ENCODE peak calls at places on chromosomes 11 and 22, in ten cellular contexts. Y is iris pigment epithelial cell; L is NCI-H1105 treated with DMSO at 0.1 percent for 48 hours; O is KG1; J is NT2/D1; R is GM19239; X is activated CD8-positive, alpha-beta memory T cell treated with anti-CD3 and anti-CD28 coated beads for 4 hours; N is C1 segment of cervical spinal cord; F is GM12865; H is NCI-H345. B is an unnamed sample.

GRCh38 chr11:115244314-115244713 is 259.9 kb downstream of the CADM1 start:
- DNase-seq in Y (no peak), L (no peak), O (no peak), J (no peak), R (no peak), X (no peak), N (no peak), F (no peak), H (no peak), B (no peak)

GRCh38 chr11:59183768-59184167 is 11.8 kb downstream of the DTX4 start:
- DNase-seq in Y (peak), L (no peak), O (no peak), J (no peak), R (no peak), X (no peak), N (no peak), F (no peak), H (no peak), B (no peak)

GRCh38 chr11:2675540-2675939 is 24.3 kb downstream of the KCNQ1OT1 start:
- DNase-seq in Y (no peak), L (no peak), O (no peak), J (no peak), R (no peak), X (no peak), N (no peak), F (no peak), H (no peak), B (no peak)

GRCh38 chr22:39472570-39473556 is 16.1 kb downstream of the MGAT3 start:
- DNase-seq in Y (peak), L (no peak), O (no peak), J (no peak), R (peak), X (no peak), N (no peak), F (peak), H (peak), B (no peak)

GRCh38 chr22:17783317-17783716 is 9.0 kb upstream of the BID start:
- DNase-seq in Y (no peak), L (no peak), O (no peak), J (no peak), R (no peak), X (no peak), N (no peak), F (no peak), H (no peak), B (no peak)

GRCh38 chr22:44026066-44026629 is 2.0 kb downstream of the PARVB start:
- DNase-seq in Y (no peak), L (no peak), O (no peak), J (no peak), R (no peak), X (no peak), N (peak), F (peak), H (no peak), B (no peak)

GRCh38 chr22:22458896-22459588 is 49.5 kb downstream of the ZNF280B start:
- DNase-seq in Y (peak), L (no peak), O (no peak), J (no peak), R (no peak), X (no peak), N (no peak), F (no peak), H (no peak), B (no peak)

GRCh38 chr11:118524356-118524755 is 2.9 kb upstream of the TTC36 start:
- DNase-seq in Y (no peak), L (no peak), O (no peak), J (no peak), R (no peak), X (no peak), N (no peak), F (no peak), H (no peak), B (no peak)

GRCh38 chr11:131696584-131697120 is 326.2 kb downstream of the NTM start:
- DNase-seq in Y (no peak), L (peak), O (no peak), J (no peak), R (no peak), X (no peak), N (no peak), F (no peak), H (no peak), B (no peak)

GRCh38 chr11:64868904-64869570 is 9.4 kb downstream of the EHD1 start:
- DNase-seq in Y (peak), L (no peak), O (no peak), J (no peak), R (no peak), X (no peak), N (no peak), F (peak), H (no peak), B (peak)

GRCh38 chr11:112797653-112798293 is 163.4 kb upstream of the NCAM1 start:
- DNase-seq in Y (peak), L (no peak), O (no peak), J (no peak), R (peak), X (no peak), N (peak), F (peak), H (no peak), B (peak)

GRCh38 chr11:67027943-67028542 is 5.1 kb downstream of the SYT12 start:
- DNase-seq in Y (no peak), L (no peak), O (no peak), J (no peak), R (no peak), X (no peak), N (no peak), F (peak), H (no peak), B (no peak)

GRCh38 chr22:46063861-46064235 is 86.5 kb upstream of the PPARA start:
- DNase-seq in Y (no peak), L (peak), O (no peak), J (no peak), R (no peak), X (no peak), N (no peak), F (no peak), H (peak), B (peak)

GRCh38 chr11:83151274-83151977 is 5.5 kb upstream of the PCF11 start:
- DNase-seq in Y (no peak), L (no peak), O (no peak), J (no peak), R (no peak), X (no peak), N (no peak), F (no peak), H (no peak), B (no peak)

GRCh38 chr11:120950880-120951279 is 73.0 kb upstream of the TBCEL start:
- DNase-seq in Y (no peak), L (no peak), O (no peak), J (no peak), R (no peak), X (no peak), N (no peak), F (no peak), H (no peak), B (no peak)

GRCh38 chr11:134207538-134208239 is 16.1 kb downstream of the NCAPD3 start:
- DNase-seq in Y (peak), L (no peak), O (no peak), J (no peak), R (no peak), X (no peak), N (no peak), F (peak), H (peak), B (no peak)

B was measured in posterior cingulate gyrus.